ENCODE peak calls at places on chromosomes 1 and 21, in six cellular contexts. O is OCI-LY7, Q is esophagus squamous epithelium, F is heart right ventricle, C is dorsolateral prefrontal cortex, Y is hepatocyte. S is an unnamed sample.

GRCh38 chr21:41425954-41426655 is at the start of gene MX1:
- DNase-seq in C (peak), F (peak), O (peak), Q (no peak), Y (peak), S (peak)

GRCh38 chr1:218865591-218865990 is 308.1 kb upstream of the LYPLAL1 start:
- DNase-seq in Y (peak), C (no peak), O (no peak), F (no peak), Q (no peak), S (peak)

GRCh38 chr1:203158967-203159665 is 16.5 kb downstream of the MYBPH start:
- DNase-seq in O (no peak), Q (no peak), F (no peak), Y (no peak), C (no peak), S (no peak)

GRCh38 chr1:150619576-150620509 is 9.6 kb downstream of the ENSA start:
- DNase-seq in Q (no peak), C (no peak), Y (peak), F (peak), O (peak), S (peak)

GRCh38 chr21:26843912-26844257 is 1.3 kb downstream of the ADAMTS1 start:
- DNase-seq in Y (peak), F (peak), C (no peak), Q (no peak), O (no peak), S (peak)

GRCh38 chr1:213977486-213977842 is 10.3 kb upstream of the PROX1 start:
- DNase-seq in C (no peak), O (no peak), Y (no peak), Q (no peak), F (no peak), S (no peak)

GRCh38 chr1:199685369-199685768 is 342.1 kb upstream of the NR5A2 start:
- DNase-seq in O (no peak), C (no peak), Q (no peak), F (no peak), Y (peak), S (peak)

GRCh38 chr1:230746617-230747016 is 571 bp upstream of the CAPN9 start:
- DNase-seq in O (no peak), F (no peak), C (no peak), Q (no peak), Y (no peak), S (no peak)

GRCh38 chr1:15788624-15789301 is 18.7 kb downstream of the UQCRHL start:
- DNase-seq in O (no peak), Y (no peak), Q (no peak), C (no peak), F (no peak), S (peak)

DNA sequence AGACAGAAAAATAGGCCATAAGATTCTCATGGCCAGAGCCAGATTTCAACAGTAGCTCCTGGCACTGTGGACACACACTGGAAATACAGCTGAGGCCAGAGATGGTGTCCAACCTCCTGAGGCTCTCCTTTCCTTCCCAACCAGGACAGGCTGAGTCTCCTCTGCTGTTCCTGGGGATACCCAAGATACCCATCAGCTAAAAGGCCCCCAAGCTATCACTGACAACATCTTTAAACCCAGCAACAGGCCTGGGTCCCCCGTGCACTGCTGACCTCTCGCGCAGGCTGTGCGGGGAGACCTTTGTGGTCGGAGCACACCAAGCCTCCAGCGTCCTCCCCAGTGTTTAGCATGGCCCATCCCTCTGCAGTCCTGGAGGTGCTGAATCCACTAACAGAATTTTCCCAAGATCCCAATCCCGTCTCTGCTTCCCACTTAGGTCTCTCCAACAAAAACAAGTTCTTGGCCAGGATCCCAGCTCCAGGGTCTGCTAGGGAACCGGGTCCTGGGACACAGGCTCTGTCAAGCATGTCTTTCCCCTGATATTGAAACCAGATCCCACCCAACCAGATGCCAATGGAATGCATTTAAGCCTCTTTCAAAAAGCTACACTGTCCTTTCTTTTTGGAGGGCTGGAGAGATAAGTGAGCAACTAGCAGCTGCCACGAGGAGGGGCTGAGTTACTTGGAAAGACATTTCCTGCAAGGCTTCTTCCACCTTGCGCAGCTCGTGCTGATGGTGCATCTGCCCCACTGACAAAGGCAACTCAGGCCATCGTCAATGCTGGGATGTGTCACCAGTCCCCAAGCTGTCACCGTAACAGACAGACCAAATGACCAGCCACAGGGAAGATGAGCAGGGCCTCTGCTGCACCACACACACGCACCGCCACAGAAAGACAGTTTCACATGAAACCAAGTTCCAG is 73.2 kb downstream of the BCAR3 start:
- DNase-seq in F (peak), C (no peak), O (no peak), Q (no peak), Y (no peak), S (peak)
- H3K4me3 ChIP-seq in F (no peak), C (no peak), O (no peak), Q (no peak), Y (no peak), S (no peak)

GRCh38 chr1:157136133-157136532 is 2.1 kb downstream of the ETV3 start:
- DNase-seq in O (no peak), C (no peak), F (no peak), Y (peak), Q (no peak), S (no peak)
- TF ChIP-seq CTCF in O (no peak), C (no peak), F (no peak), Y (peak), Q (no peak), S (no peak)

DNA sequence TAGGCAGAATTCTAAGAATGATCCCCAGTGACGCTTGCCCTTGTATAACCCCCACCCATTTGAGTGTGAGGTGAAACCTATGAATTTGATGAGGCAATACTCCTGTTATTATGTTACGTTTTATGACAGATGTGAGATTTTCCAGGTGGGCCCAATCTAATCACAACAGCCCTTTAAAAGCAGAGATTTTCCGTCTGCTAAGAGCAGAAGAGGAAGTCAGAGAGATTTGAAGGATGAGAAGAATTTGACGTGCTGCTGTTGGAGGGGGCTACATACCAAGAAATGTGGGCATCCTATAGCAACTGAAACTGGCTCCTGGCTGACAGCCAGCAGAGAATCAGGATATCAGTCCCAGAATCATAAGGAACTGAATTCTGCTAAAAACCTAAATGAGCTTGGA is 2.4 kb upstream of the SLC19A2 start:
- DNase-seq in C (no peak), F (no peak), O (no peak), Y (no peak), Q (no peak), S (no peak)
- H3K4me3 ChIP-seq in C (no peak), F (no peak), O (no peak), Y (no peak), Q (no peak), S (no peak)

GRCh38 chr1:225437710-225438437 is 10.0 kb upstream of the LBR start:
- DNase-seq in O (no peak), C (no peak), Y (no peak), Q (no peak), F (no peak), S (peak)

GRCh38 chr1:225445644-225446297 is 17.9 kb upstream of the LBR start:
- DNase-seq in F (no peak), O (no peak), Y (no peak), Q (no peak), C (no peak), S (no peak)

GRCh38 chr1:225440380-225440957 is 12.6 kb upstream of the LBR start:
- DNase-seq in Q (no peak), C (no peak), O (no peak), F (no peak), Y (no peak), S (no peak)

GRCh38 chr1:225442156-225442555 is 14.3 kb upstream of the LBR start:
- DNase-seq in Q (no peak), C (no peak), O (peak), Y (no peak), F (no peak), S (no peak)

DNA sequence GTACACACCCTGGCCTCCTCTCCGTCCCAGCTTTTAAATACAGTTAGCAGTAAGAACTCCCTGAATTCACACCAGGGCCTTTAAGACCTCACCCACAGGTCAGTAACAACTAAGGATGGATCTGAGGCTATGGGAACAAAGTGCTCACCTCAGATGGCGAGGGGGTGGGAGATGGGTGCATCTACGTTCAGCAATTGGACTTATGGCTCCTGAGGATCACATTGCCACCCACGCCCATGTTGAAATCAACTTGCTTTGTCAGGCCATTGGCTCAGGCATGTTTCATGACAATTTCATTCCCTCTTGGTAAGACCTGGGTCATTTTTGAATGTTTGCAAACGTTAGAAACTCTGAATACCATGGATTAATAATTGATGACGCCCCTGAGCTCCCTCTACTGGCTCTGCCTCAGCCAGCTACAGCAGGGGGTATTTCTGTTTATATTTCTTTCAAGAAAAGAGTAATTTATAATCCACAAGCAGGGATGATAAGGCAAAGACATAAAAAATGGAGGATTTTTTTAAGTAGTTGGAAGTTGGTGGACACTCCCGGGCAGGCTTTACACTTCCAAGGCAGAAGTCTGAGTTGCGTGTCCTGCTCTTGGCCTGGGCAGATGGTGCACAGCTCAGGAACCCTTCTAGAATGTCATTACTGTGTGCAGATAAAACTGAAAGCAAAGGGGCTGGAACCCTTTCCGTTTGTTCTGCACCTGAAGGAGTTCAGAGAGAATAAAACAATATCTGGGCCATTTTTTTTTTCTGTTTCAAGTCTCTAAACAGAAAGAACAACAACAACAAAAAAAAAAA is 13.7 kb upstream of the LBR start:
- DNase-seq in Q (no peak), F (peak), C (no peak), O (peak), Y (peak), S (no peak)
- TF ChIP-seq CTCF in Q (no peak), F (no peak), C (peak), O (peak), Y (peak), S (peak)

GRCh38 chr1:98400446-98400845 is 261.1 kb upstream of the SNX7 start:
- DNase-seq in O (no peak), C (no peak), F (no peak), Y (no peak), Q (no peak), S (no peak)

GRCh38 chr1:98393719-98394118 is 267.8 kb upstream of the SNX7 start:
- DNase-seq in Y (no peak), O (no peak), F (no peak), C (no peak), Q (no peak), S (no peak)

GRCh38 chr1:98398649-98399048 is 262.9 kb upstream of the SNX7 start:
- DNase-seq in C (no peak), O (no peak), F (no peak), Y (no peak), Q (no peak), S (peak)

GRCh38 chr1:98399219-98399618 is 262.3 kb upstream of the SNX7 start:
- DNase-seq in C (no peak), F (no peak), Q (no peak), Y (no peak), O (no peak), S (no peak)

GRCh38 chr1:98398092-98398491 is 263.4 kb upstream of the SNX7 start:
- DNase-seq in F (no peak), C (no peak), Q (no peak), O (no peak), Y (no peak), S (no peak)
- H3K4me3 ChIP-seq in F (no peak), C (no peak), Q (no peak), O (no peak), Y (no peak), S (no peak)

GRCh38 chr21:20040768-20041167 is 957.4 kb upstream of the NCAM2 start:
- DNase-seq in C (no peak), Y (peak), Q (no peak), F (no peak), O (no peak), S (no peak)
- TF ChIP-seq CTCF in C (peak), Y (peak), Q (no peak), F (no peak), O (no peak), S (no peak)

GRCh38 chr1:94246692-94247145 is 9.3 kb upstream of the ARHGAP29 start:
- DNase-seq in C (no peak), F (no peak), Y (peak), O (no peak), Q (no peak), S (peak)
- H3K4me3 ChIP-seq in C (peak), F (peak), Y (peak), O (no peak), Q (peak), S (peak)

DNA sequence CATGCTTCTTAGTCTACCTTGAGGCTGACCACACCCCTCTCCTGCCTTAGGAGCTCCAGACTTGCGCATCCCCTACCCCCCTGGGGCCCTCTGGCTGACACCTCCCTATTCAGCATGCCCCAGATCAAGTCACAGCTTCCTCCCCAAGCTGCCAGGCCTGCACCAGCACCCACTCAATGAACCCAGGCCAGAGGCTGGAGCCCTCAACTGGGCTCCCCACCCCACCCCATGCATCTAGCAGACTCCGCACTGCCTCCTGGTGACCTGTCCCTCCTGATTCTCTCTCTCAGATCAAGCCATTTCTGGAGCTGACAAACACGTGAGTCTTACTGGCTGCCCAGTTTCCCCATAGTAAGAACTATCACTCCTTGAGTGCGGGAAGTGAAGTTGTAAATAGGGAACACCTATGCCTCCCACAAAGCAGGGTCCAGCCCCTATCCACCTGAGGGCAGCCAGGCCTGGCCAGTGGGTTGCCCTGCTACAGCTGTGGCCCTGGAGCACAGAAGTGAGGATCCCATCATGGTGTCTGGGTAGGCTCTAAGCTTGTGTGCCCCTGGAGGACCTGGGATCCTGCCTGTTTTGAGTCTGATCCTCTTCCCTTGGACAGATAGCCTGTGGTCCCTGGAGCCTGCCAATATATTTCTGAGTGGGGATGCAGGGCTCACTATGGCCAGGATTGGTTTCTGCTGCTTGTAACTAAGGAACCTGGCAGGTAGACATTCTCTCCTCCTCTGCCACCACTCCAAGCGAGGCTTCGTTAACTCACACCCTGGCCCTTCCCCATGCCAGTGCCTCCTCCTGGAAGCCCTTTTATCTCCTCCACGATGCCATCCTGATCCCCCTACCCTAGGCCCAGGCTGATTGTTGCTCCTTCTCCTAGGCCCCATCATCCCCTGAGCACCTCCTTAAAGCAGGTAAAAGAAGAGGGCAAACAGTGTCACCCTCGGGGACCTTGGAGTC is 118.2 kb downstream of the DMRTB1 start:
- DNase-seq in C (no peak), Y (no peak), F (no peak), O (no peak), Q (no peak), S (no peak)
- TF ChIP-seq CTCF in C (no peak), Y (no peak), F (no peak), O (no peak), Q (no peak), S (no peak)

GRCh38 chr1:2053217-2053616 is 3.0 kb downstream of the PRKCZ start:
- DNase-seq in Q (no peak), C (no peak), Y (no peak), F (no peak), O (no peak), S (no peak)

GRCh38 chr1:2052756-2053155 is 2.5 kb downstream of the PRKCZ start:
- DNase-seq in O (no peak), Q (no peak), Y (no peak), C (no peak), F (no peak), S (no peak)

GRCh38 chr1:2050793-2051682 is 827 bp downstream of the PRKCZ start:
- DNase-seq in O (no peak), F (no peak), Y (peak), Q (no peak), C (no peak), S (no peak)

GRCh38 chr1:2050482-2050792 is 226 bp downstream of the PRKCZ start:
- DNase-seq in Y (no peak), Q (no peak), F (no peak), C (no peak), O (no peak), S (no peak)

GRCh38 chr1:2052096-2052569 is 1.9 kb downstream of the PRKCZ start:
- DNase-seq in Y (no peak), C (no peak), F (no peak), Q (no peak), O (no peak), S (no peak)
- H3K4me3 ChIP-seq in Y (no peak), C (no peak), F (no peak), Q (no peak), O (no peak), S (no peak)

GRCh38 chr1:54193453-54193852 is 6.4 kb downstream of the CYB5RL start:
- DNase-seq in O (no peak), Y (no peak), C (no peak), F (no peak), Q (no peak), S (no peak)
- TF ChIP-seq CTCF in O (no peak), Y (no peak), C (no peak), F (no peak), Q (no peak), S (no peak)